ENCODE peak calls at places on chromosomes 3 and 15, in eight cellular contexts. K is H1, Y is GM12878, X is heart left ventricle, M is HCT116, F is tibial nerve, R is GM12891, V is A549. U is an unnamed sample.

GRCh38 chr15:31100738-31101137 is 787 bp downstream of the TRPM1 start:
- DNase-seq in X (no peak), F (no peak), M (no peak), R (no peak), K (no peak), V (no peak), Y (no peak), U (no peak)

GRCh38 chr3:85652322-85652721 is 693.5 kb downstream of the CADM2 start:
- DNase-seq in X (no peak), V (no peak), F (no peak), Y (no peak), K (no peak), M (no peak), R (no peak), U (no peak)

GRCh38 chr3:32922078-32922477 is 29.4 kb upstream of the CCR4 start:
- DNase-seq in Y (no peak), M (no peak), X (no peak), K (no peak), R (no peak), F (no peak), V (no peak), U (no peak)

GRCh38 chr3:190070623-190071347 is 49.9 kb downstream of the P3H2 start:
- DNase-seq in M (no peak), R (no peak), F (no peak), V (no peak), X (no peak), Y (no peak), K (no peak), U (no peak)

GRCh38 chr3:169478566-169479313 is 184.8 kb downstream of the MECOM start:
- DNase-seq in Y (no peak), X (no peak), M (no peak), K (no peak), R (no peak), F (no peak), V (no peak), U (no peak)

GRCh38 chr3:127894461-127894860 is 20.6 kb upstream of the KBTBD12 start:
- DNase-seq in Y (no peak), F (no peak), X (no peak), V (no peak), R (no peak), K (no peak), M (no peak), U (no peak)

GRCh38 chr3:153601422-153601853 is 439.4 kb downstream of the RAP2B start:
- DNase-seq in F (no peak), R (no peak), V (no peak), X (no peak), M (no peak), Y (no peak), K (no peak), U (no peak)

GRCh38 chr3:40800343-40800742 is 275.6 kb downstream of the ZNF621 start:
- DNase-seq in V (peak; percentile 43), K (peak; percentile 31), F (peak; percentile 66), Y (no peak), X (no peak), R (no peak), M (peak; percentile 2), U (peak; percentile 55)

GRCh38 chr15:27589260-27589659 is 509.9 kb downstream of the OCA2 start:
- DNase-seq in M (no peak), V (no peak), R (no peak), X (no peak), F (no peak), Y (no peak), K (no peak), U (no peak)

GRCh38 chr3:171458056-171458856 is 1.9 kb downstream of the TNIK start:
- DNase-seq in V (no peak), Y (no peak), X (no peak), M (no peak), F (no peak), K (no peak), R (no peak), U (no peak)

GRCh38 chr3:196968233-196969000 is at the start of gene PIGZ:
- DNase-seq in F (no peak), X (peak; percentile 54), R (peak; percentile 61), M (no peak), K (no peak), V (no peak), Y (no peak), U (peak; percentile 71)

GRCh38 chr3:169772530-169772950 is 656 bp upstream of the MYNN start:
- DNase-seq in M (peak; percentile 75), R (no peak), K (no peak), V (peak; percentile 89), Y (peak; percentile 59), F (peak; percentile 63), X (peak; percentile 81), U (peak; percentile 26)

GRCh38 chr3:126985143-126985985 is 2.4 kb downstream of the PLXNA1 start:
- DNase-seq in M (no peak), Y (no peak), R (no peak), K (no peak), X (no peak), V (no peak), F (no peak), U (no peak)

GRCh38 chr15:90680371-90680935 is 36.7 kb upstream of the BLM start:
- DNase-seq in Y (no peak), R (no peak), V (no peak), X (no peak), M (no peak), F (peak; percentile 58), K (no peak), U (peak; percentile 33)

GRCh38 chr3:188534633-188535032 is 380.7 kb downstream of the LPP start:
- DNase-seq in K (no peak), X (no peak), F (no peak), Y (no peak), M (no peak), V (no peak), R (no peak), U (no peak)

GRCh38 chr3:12255393-12255792 is 33.5 kb upstream of the PPARG start:
- DNase-seq in V (no peak), M (no peak), K (no peak), F (no peak), R (no peak), X (no peak), Y (no peak), U (no peak)

GRCh38 chr3:196996454-196997265 is 28.0 kb upstream of the PIGZ start:
- DNase-seq in Y (no peak), F (no peak), X (no peak), R (no peak), K (no peak), V (no peak), M (no peak), U (no peak)

GRCh38 chr3:42549131-42549530 is 32.6 kb downstream of the SEC22C start:
- DNase-seq in Y (no peak), K (no peak), X (no peak), R (no peak), F (no peak), M (no peak), V (no peak), U (no peak)
- TF ChIP-seq POLR2A in Y (peak; percentile 38), K (no peak), X (no peak), R (no peak), F (no peak), M (no peak), V (no peak), U (no peak)

GRCh38 chr3:14947105-14947885 is at the start of gene NR2C2:
- DNase-seq in X (peak; percentile 93), R (peak; percentile 83), Y (no peak), K (no peak), M (peak; percentile 32), F (peak; percentile 86), V (peak; percentile 85), U (peak; percentile 79)

GRCh38 chr3:14948609-14949038 is 1.2 kb downstream of the NR2C2 start:
- DNase-seq in V (peak; percentile 21), Y (no peak), X (no peak), M (no peak), F (no peak), K (no peak), R (no peak), U (no peak)

GRCh38 chr3:14946749-14947104 is 656 bp upstream of the NR2C2 start:
- DNase-seq in F (no peak), K (no peak), V (no peak), X (no peak), M (no peak), R (no peak), Y (no peak), U (no peak)

GRCh38 chr3:14949126-14949525 is 1.7 kb downstream of the NR2C2 start:
- DNase-seq in K (no peak), R (no peak), Y (no peak), V (no peak), F (no peak), M (no peak), X (no peak), U (no peak)

GRCh38 chr3:14947886-14948608 is 664 bp downstream of the NR2C2 start:
- DNase-seq in F (peak; percentile 93), X (peak; percentile 98), Y (peak; percentile 73), K (peak; percentile 89), R (peak; percentile 94), V (peak; percentile 97), M (peak; percentile 92), U (peak; percentile 94)
- TF ChIP-seq POLR2A in F (no peak), X (no peak), Y (peak; percentile 66), K (peak; percentile 71), R (no peak), V (peak; percentile 6), M (peak; percentile 33), U (no peak)

DNA sequence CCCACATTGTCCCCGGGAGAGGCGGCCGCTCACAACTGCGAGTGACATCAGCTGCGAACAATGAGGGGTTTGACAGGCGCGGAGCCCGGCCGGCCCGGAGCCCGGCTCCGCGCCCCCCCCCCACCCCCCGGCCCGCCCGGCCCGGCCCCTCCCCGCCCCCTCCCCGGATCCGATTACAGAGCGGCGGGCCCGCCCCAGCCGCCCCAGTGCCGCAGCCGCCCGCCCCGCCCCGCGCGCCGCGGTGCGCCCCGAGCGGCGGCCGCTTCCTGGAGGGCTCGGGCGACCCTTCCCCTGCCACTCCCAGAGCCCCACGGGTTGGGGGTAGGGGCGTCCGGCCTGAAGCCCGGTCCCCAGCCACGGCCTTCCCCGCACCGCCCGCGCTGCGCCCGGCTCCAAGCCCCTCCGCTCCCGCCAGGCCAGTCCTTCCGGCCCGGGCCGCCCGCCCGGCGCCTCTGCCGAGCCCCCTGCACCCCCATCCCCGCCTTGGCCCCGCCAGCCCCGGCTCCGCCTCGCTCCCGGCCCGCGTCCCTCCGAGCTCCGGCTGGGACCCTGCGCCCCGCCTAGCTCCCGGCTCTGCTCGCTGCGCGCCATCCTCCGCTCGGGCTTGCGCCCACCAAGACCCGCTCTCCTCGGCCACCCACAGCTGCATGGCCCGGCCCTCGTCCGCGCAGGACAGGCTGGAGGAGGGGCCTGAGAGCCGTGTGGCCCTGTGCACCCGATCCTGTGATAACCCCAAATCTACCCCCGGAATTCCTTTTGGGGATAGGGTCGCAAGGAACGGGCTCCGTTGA is at the start of gene PCBP4:
- DNase-seq in M (no peak), X (peak; percentile 89), K (no peak), V (no peak), F (peak; percentile 61), Y (no peak), R (peak; percentile 62), U (peak; percentile 58)
- TF ChIP-seq POLR2A in M (peak; percentile 35), X (no peak), K (no peak), V (no peak), F (peak; percentile 75), Y (peak; percentile 52), R (no peak), U (peak; percentile 37)

DNA sequence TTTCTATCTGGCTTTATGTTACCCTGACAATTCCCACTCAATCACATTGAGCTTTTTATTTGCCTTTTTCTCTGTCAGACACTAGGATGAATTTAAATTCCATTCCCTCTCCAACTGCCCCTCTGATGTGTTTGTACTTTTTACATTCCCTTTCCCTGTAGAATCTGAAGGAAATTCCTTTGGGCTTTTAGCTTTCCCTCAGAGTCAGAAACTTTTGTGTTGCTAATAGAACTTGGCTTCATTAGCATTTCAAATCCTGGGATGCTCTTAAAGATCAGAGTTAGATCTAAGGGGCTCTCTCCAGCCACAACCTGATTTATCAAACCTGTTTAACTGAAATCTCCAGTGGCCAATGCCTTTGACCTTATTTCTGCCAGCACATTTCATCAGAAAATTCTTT is 7.9 kb upstream of the RARB start:
- DNase-seq in Y (no peak), F (no peak), K (no peak), M (no peak), V (no peak), R (no peak), X (no peak), U (no peak)
- TF ChIP-seq POLR2A in Y (no peak), F (no peak), K (no peak), M (no peak), V (no peak), R (no peak), X (no peak), U (no peak)